ENCODE peak calls at places on chromosomes 2 and 18, in seven cellular contexts. One of them, this sample, is unnamed. For H3K4me1, the result is how much of the 10 kb centered on the place peaks cover.

GRCh38 chr2:232632904-232633412 is 446 bp upstream of the EFHD1 start:
- DNase-seq in fibroblast of lung: peak
- DNase-seq in lower lobe of right lung: no peak
- DNase-seq in ascending aorta: no peak
- DNase-seq in pancreas: no peak
- DNase-seq in kidney: peak
- DNase-seq in colonic mucosa: no peak
- DNase-seq in this sample: peak

GRCh38 chr2:101847661-101848339 is 144.0 kb upstream of the IL1R2 start:
- DNase-seq in fibroblast of lung: no peak
- DNase-seq in lower lobe of right lung: no peak
- DNase-seq in ascending aorta: no peak
- DNase-seq in pancreas: no peak
- DNase-seq in kidney: no peak
- DNase-seq in colonic mucosa: no peak
- DNase-seq in this sample: no peak

GRCh38 chr2:72115361-72116080 is 32.1 kb downstream of the CYP26B1 start:
- DNase-seq in fibroblast of lung: peak
- DNase-seq in lower lobe of right lung: peak
- DNase-seq in ascending aorta: peak
- DNase-seq in pancreas: peak
- DNase-seq in kidney: peak
- DNase-seq in colonic mucosa: peak
- DNase-seq in this sample: peak

GRCh38 chr2:11809586-11810236 is 63.3 kb downstream of the LPIN1 start:
- DNase-seq in fibroblast of lung: no peak
- DNase-seq in lower lobe of right lung: no peak
- DNase-seq in ascending aorta: no peak
- DNase-seq in pancreas: no peak
- DNase-seq in kidney: no peak
- DNase-seq in colonic mucosa: no peak
- DNase-seq in this sample: no peak

GRCh38 chr2:172811027-172811426 is 75.4 kb downstream of the RAPGEF4 start:
- DNase-seq in fibroblast of lung: no peak
- DNase-seq in lower lobe of right lung: no peak
- DNase-seq in ascending aorta: no peak
- DNase-seq in pancreas: no peak
- DNase-seq in kidney: no peak
- DNase-seq in colonic mucosa: no peak
- DNase-seq in this sample: no peak

GRCh38 chr2:647003-647560 is 30.1 kb downstream of the TMEM18 start:
- DNase-seq in fibroblast of lung: no peak
- DNase-seq in lower lobe of right lung: no peak
- DNase-seq in ascending aorta: no peak
- DNase-seq in pancreas: no peak
- DNase-seq in kidney: no peak
- DNase-seq in colonic mucosa: no peak
- DNase-seq in this sample: no peak

GRCh38 chr18:9232977-9233376 is 96.4 kb downstream of the ANKRD12 start:
- DNase-seq in fibroblast of lung: no peak
- DNase-seq in lower lobe of right lung: no peak
- DNase-seq in ascending aorta: no peak
- DNase-seq in pancreas: no peak
- DNase-seq in kidney: no peak
- DNase-seq in colonic mucosa: no peak
- DNase-seq in this sample: no peak

GRCh38 chr2:145687445-145688104 is 1167.7 kb upstream of the ZEB2 start:
- DNase-seq in fibroblast of lung: peak
- DNase-seq in lower lobe of right lung: no peak
- DNase-seq in ascending aorta: no peak
- DNase-seq in pancreas: no peak
- DNase-seq in kidney: no peak
- DNase-seq in colonic mucosa: no peak
- DNase-seq in this sample: peak

GRCh38 chr18:22165049-22165602 is 4.3 kb upstream of the GATA6 start:
- DNase-seq in fibroblast of lung: no peak
- DNase-seq in lower lobe of right lung: no peak
- DNase-seq in ascending aorta: no peak
- DNase-seq in pancreas: peak
- DNase-seq in kidney: no peak
- DNase-seq in colonic mucosa: no peak
- DNase-seq in this sample: peak
- H3K4me3 ChIP-seq in fibroblast of lung: no peak
- H3K4me3 ChIP-seq in lower lobe of right lung: peak
- H3K4me3 ChIP-seq in ascending aorta: peak
- H3K4me3 ChIP-seq in pancreas: peak
- H3K4me3 ChIP-seq in kidney: no peak
- H3K4me3 ChIP-seq in colonic mucosa: peak
- H3K4me3 ChIP-seq in this sample: no peak

GRCh38 chr2:237435844-237436590 is 22.1 kb upstream of the COL6A3 start:
- DNase-seq in fibroblast of lung: peak
- DNase-seq in lower lobe of right lung: no peak
- DNase-seq in ascending aorta: no peak
- DNase-seq in pancreas: no peak
- DNase-seq in kidney: no peak
- DNase-seq in colonic mucosa: no peak
- DNase-seq in this sample: peak

GRCh38 chr2:237434916-237435315 is 21.0 kb upstream of the COL6A3 start:
- DNase-seq in fibroblast of lung: no peak
- DNase-seq in lower lobe of right lung: no peak
- DNase-seq in ascending aorta: no peak
- DNase-seq in pancreas: no peak
- DNase-seq in kidney: no peak
- DNase-seq in colonic mucosa: no peak
- DNase-seq in this sample: peak

GRCh38 chr2:237431856-237432255 is 17.9 kb upstream of the COL6A3 start:
- DNase-seq in fibroblast of lung: peak
- DNase-seq in lower lobe of right lung: no peak
- DNase-seq in ascending aorta: no peak
- DNase-seq in pancreas: no peak
- DNase-seq in kidney: no peak
- DNase-seq in colonic mucosa: no peak
- DNase-seq in this sample: no peak

GRCh38 chr2:237432484-237433092 is 18.6 kb upstream of the COL6A3 start:
- DNase-seq in fibroblast of lung: peak
- DNase-seq in lower lobe of right lung: peak
- DNase-seq in ascending aorta: no peak
- DNase-seq in pancreas: no peak
- DNase-seq in kidney: no peak
- DNase-seq in colonic mucosa: no peak
- DNase-seq in this sample: peak

GRCh38 chr2:237433920-237434319 is 20.0 kb upstream of the COL6A3 start:
- DNase-seq in fibroblast of lung: no peak
- DNase-seq in lower lobe of right lung: no peak
- DNase-seq in ascending aorta: no peak
- DNase-seq in pancreas: no peak
- DNase-seq in kidney: no peak
- DNase-seq in colonic mucosa: no peak
- DNase-seq in this sample: no peak
- H3K4me1 ChIP-seq in fibroblast of lung: under half
- H3K4me1 ChIP-seq in lower lobe of right lung: under half
- H3K4me1 ChIP-seq in ascending aorta: under half
- H3K4me1 ChIP-seq in pancreas: under half
- H3K4me1 ChIP-seq in kidney: under half
- H3K4me1 ChIP-seq in colonic mucosa: under half
- H3K4me1 ChIP-seq in this sample: under half

DNA sequence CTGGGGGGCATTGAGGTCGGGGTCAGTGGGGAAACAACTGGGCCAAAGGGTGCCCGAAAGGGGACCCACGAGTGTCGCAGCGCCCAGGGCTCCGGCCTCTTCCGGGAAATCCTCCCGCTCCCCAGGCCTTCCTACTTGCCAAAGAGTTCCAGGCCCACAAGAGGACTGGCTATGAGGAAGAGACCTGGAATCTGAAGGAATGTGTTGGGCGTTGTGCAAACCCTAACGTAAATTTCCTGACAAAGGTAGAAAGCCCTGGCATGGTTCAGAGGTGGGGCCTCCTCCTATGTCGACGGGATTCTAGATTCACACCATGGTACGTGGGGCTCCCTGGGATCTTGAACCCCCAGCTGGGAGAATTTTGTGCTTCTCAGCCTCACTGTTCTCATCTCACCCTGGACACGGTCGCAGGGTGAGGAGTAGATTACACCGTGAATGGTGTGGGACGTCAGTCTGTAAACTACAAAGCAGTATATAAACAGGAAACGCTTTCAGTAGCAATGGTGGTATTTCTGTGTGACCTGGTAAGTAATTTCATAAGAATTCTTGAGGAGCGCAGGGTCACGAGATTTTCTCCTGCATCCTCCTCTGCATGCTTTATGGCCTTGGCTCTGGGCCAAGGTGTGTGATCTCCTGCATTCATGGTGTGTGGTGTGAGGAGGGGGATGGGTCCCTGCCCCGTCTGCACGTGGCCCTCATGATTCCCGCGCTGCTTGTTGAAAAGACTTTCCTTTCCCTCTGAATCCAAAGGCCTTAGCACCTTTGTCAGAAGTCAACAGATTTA is 868 bp downstream of the HSBP1L1 start:
- DNase-seq in fibroblast of lung: peak
- DNase-seq in lower lobe of right lung: peak
- DNase-seq in ascending aorta: no peak
- DNase-seq in pancreas: peak
- DNase-seq in kidney: peak
- DNase-seq in colonic mucosa: peak
- DNase-seq in this sample: peak
- H3K4me3 ChIP-seq in fibroblast of lung: peak
- H3K4me3 ChIP-seq in lower lobe of right lung: peak
- H3K4me3 ChIP-seq in ascending aorta: peak
- H3K4me3 ChIP-seq in pancreas: peak
- H3K4me3 ChIP-seq in kidney: peak
- H3K4me3 ChIP-seq in colonic mucosa: peak
- H3K4me3 ChIP-seq in this sample: peak

DNA sequence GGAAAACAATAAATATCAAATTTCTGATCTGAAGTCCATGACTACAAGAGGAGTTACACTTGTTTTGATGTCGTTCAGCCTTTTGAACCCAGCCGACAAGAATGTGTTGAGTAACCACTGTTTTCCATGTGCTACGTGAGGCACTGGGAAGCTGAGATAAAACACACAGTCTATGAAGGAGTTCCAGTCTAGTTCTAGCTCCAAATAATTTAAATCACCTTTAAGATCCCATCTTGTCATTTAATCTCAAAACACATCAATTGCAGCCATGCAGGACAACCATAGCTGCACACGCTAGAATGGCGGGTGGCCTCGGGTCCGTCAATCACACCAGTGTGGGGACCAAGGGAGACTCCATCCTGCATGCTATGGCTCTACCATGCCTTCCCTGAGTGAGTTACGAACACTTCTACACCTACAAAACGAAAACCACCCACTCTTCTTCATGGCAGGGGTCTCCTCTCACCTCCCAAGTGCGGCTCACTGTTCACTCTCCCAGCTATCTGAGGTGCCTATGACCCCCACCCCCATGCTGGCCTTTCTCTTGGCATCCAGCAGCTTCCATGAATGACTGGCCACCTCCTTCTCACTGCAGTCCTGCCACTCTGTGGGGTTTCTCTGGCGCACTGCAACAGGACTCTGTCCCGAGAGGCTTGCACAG is 3.8 kb downstream of the FHL2 start:
- DNase-seq in fibroblast of lung: no peak
- DNase-seq in lower lobe of right lung: no peak
- DNase-seq in ascending aorta: no peak
- DNase-seq in pancreas: no peak
- DNase-seq in kidney: no peak
- DNase-seq in colonic mucosa: no peak
- DNase-seq in this sample: peak
- H3K4me1 ChIP-seq in fibroblast of lung: under half
- H3K4me1 ChIP-seq in lower lobe of right lung: under half
- H3K4me1 ChIP-seq in ascending aorta: under half
- H3K4me1 ChIP-seq in pancreas: under half
- H3K4me1 ChIP-seq in kidney: under half
- H3K4me1 ChIP-seq in colonic mucosa: under half
- H3K4me1 ChIP-seq in this sample: under half

GRCh38 chr2:98935111-98935770 is 784 bp downstream of the CRACDL start:
- DNase-seq in fibroblast of lung: no peak
- DNase-seq in lower lobe of right lung: no peak
- DNase-seq in ascending aorta: no peak
- DNase-seq in pancreas: no peak
- DNase-seq in kidney: no peak
- DNase-seq in colonic mucosa: no peak
- DNase-seq in this sample: peak
- H3K4me3 ChIP-seq in fibroblast of lung: no peak
- H3K4me3 ChIP-seq in lower lobe of right lung: peak
- H3K4me3 ChIP-seq in ascending aorta: peak
- H3K4me3 ChIP-seq in pancreas: peak
- H3K4me3 ChIP-seq in kidney: peak
- H3K4me3 ChIP-seq in colonic mucosa: peak
- H3K4me3 ChIP-seq in this sample: peak

GRCh38 chr2:4963106-4963505 is 729.1 kb upstream of the SOX11 start:
- DNase-seq in fibroblast of lung: no peak
- DNase-seq in lower lobe of right lung: no peak
- DNase-seq in ascending aorta: no peak
- DNase-seq in pancreas: no peak
- DNase-seq in kidney: no peak
- DNase-seq in colonic mucosa: no peak
- DNase-seq in this sample: no peak

GRCh38 chr2:4962419-4962818 is 729.8 kb upstream of the SOX11 start:
- DNase-seq in fibroblast of lung: no peak
- DNase-seq in lower lobe of right lung: no peak
- DNase-seq in ascending aorta: no peak
- DNase-seq in pancreas: no peak
- DNase-seq in kidney: no peak
- DNase-seq in colonic mucosa: no peak
- DNase-seq in this sample: no peak

DNA sequence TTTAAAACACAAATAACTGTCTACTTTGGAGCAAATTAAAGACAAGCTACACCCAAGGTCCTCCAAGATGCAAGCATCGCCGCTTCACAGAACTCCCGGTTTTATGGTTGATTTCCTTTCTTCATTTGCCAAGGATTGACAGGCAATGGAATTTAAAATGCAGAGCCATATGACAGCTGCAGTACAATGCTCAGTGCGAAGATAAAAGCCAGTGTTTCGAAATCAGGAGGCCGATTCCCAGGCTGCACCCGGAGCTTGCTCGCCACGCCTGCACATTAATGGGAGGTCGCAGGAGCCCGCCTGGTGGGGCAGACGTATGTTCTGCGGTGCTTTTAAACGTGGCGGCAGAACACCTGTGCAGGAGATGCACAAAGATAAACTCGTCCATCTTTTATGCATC is 727.6 kb upstream of the SOX11 start:
- DNase-seq in fibroblast of lung: no peak
- DNase-seq in lower lobe of right lung: no peak
- DNase-seq in ascending aorta: no peak
- DNase-seq in pancreas: no peak
- DNase-seq in kidney: peak
- DNase-seq in colonic mucosa: no peak
- DNase-seq in this sample: no peak
- H3K4me1 ChIP-seq in fibroblast of lung: under half
- H3K4me1 ChIP-seq in lower lobe of right lung: under half
- H3K4me1 ChIP-seq in ascending aorta: under half
- H3K4me1 ChIP-seq in pancreas: under half
- H3K4me1 ChIP-seq in kidney: under half
- H3K4me1 ChIP-seq in colonic mucosa: under half
- H3K4me1 ChIP-seq in this sample: under half

This sample was measured in adipocyte.